ENCODE peak calls at places on chromosomes 6 and 20, in six cellular contexts. One of them, this sample, is unnamed.

GRCh38 chr6:135128268-135128914 is 52.7 kb upstream of the MYB start:
- DNase-seq in naive thymus-derived CD4-positive, alpha-beta T cell: peak
- DNase-seq in substantia nigra: no peak
- DNase-seq in Karpas-422: no peak
- DNase-seq in AG04450: no peak
- DNase-seq in foreskin keratinocyte: no peak
- DNase-seq in this sample: no peak

GRCh38 chr6:108699290-108700041 is 138.7 kb downstream of the FOXO3 start:
- DNase-seq in substantia nigra: no peak
- DNase-seq in Karpas-422: no peak
- DNase-seq in AG04450: no peak
- DNase-seq in foreskin keratinocyte: no peak
- DNase-seq in naive thymus-derived CD4-positive, alpha-beta T cell: no peak
- DNase-seq in this sample: peak

GRCh38 chr6:43965628-43966373 is 161.5 kb downstream of the MRPL14 start:
- DNase-seq in naive thymus-derived CD4-positive, alpha-beta T cell: no peak
- DNase-seq in substantia nigra: no peak
- DNase-seq in foreskin keratinocyte: no peak
- DNase-seq in AG04450: no peak
- DNase-seq in Karpas-422: no peak
- DNase-seq in this sample: no peak

GRCh38 chr6:155327326-155328073 is 13.2 kb upstream of the TFB1M start:
- DNase-seq in naive thymus-derived CD4-positive, alpha-beta T cell: peak
- DNase-seq in substantia nigra: peak
- DNase-seq in AG04450: peak
- DNase-seq in foreskin keratinocyte: no peak
- DNase-seq in Karpas-422: peak
- DNase-seq in this sample: peak

GRCh38 chr6:170209354-170210025 is 81.4 kb downstream of the DLL1 start:
- DNase-seq in foreskin keratinocyte: no peak
- DNase-seq in naive thymus-derived CD4-positive, alpha-beta T cell: no peak
- DNase-seq in substantia nigra: no peak
- DNase-seq in Karpas-422: no peak
- DNase-seq in AG04450: no peak
- DNase-seq in this sample: no peak

GRCh38 chr20:59016795-59017492 is 2.3 kb upstream of the TUBB1 start:
- DNase-seq in foreskin keratinocyte: no peak
- DNase-seq in AG04450: no peak
- DNase-seq in Karpas-422: no peak
- DNase-seq in naive thymus-derived CD4-positive, alpha-beta T cell: peak
- DNase-seq in substantia nigra: no peak
- DNase-seq in this sample: no peak

GRCh38 chr20:37275125-37275524 is 13.5 kb upstream of the GHRH start:
- DNase-seq in naive thymus-derived CD4-positive, alpha-beta T cell: no peak
- DNase-seq in foreskin keratinocyte: no peak
- DNase-seq in AG04450: no peak
- DNase-seq in substantia nigra: no peak
- DNase-seq in Karpas-422: peak
- DNase-seq in this sample: no peak

GRCh38 chr6:90088009-90088408 is 193.7 kb downstream of the GJA10 start:
- DNase-seq in substantia nigra: no peak
- DNase-seq in naive thymus-derived CD4-positive, alpha-beta T cell: no peak
- DNase-seq in AG04450: peak
- DNase-seq in foreskin keratinocyte: peak
- DNase-seq in Karpas-422: no peak
- DNase-seq in this sample: no peak

GRCh38 chr6:150685860-150686259 is 86.2 kb downstream of the PLEKHG1 start:
- DNase-seq in substantia nigra: peak
- DNase-seq in naive thymus-derived CD4-positive, alpha-beta T cell: peak
- DNase-seq in Karpas-422: peak
- DNase-seq in foreskin keratinocyte: peak
- DNase-seq in AG04450: no peak
- DNase-seq in this sample: no peak

GRCh38 chr6:111565316-111566221 is 40.1 kb downstream of the TRAF3IP2 start:
- DNase-seq in Karpas-422: peak
- DNase-seq in AG04450: no peak
- DNase-seq in substantia nigra: no peak
- DNase-seq in foreskin keratinocyte: no peak
- DNase-seq in naive thymus-derived CD4-positive, alpha-beta T cell: peak
- DNase-seq in this sample: no peak

GRCh38 chr6:77072694-77073409 is 390.4 kb downstream of the HTR1B start:
- DNase-seq in substantia nigra: no peak
- DNase-seq in foreskin keratinocyte: no peak
- DNase-seq in naive thymus-derived CD4-positive, alpha-beta T cell: no peak
- DNase-seq in AG04450: no peak
- DNase-seq in Karpas-422: no peak
- DNase-seq in this sample: no peak

GRCh38 chr6:48389146-48390043 is 278.4 kb upstream of the PTCHD4 start:
- DNase-seq in foreskin keratinocyte: no peak
- DNase-seq in naive thymus-derived CD4-positive, alpha-beta T cell: no peak
- DNase-seq in substantia nigra: no peak
- DNase-seq in Karpas-422: no peak
- DNase-seq in AG04450: no peak
- DNase-seq in this sample: no peak

GRCh38 chr6:163709693-163710092 is 295.2 kb downstream of the QKI start:
- DNase-seq in foreskin keratinocyte: no peak
- DNase-seq in Karpas-422: no peak
- DNase-seq in AG04450: no peak
- DNase-seq in naive thymus-derived CD4-positive, alpha-beta T cell: no peak
- DNase-seq in substantia nigra: no peak
- DNase-seq in this sample: no peak

DNA sequence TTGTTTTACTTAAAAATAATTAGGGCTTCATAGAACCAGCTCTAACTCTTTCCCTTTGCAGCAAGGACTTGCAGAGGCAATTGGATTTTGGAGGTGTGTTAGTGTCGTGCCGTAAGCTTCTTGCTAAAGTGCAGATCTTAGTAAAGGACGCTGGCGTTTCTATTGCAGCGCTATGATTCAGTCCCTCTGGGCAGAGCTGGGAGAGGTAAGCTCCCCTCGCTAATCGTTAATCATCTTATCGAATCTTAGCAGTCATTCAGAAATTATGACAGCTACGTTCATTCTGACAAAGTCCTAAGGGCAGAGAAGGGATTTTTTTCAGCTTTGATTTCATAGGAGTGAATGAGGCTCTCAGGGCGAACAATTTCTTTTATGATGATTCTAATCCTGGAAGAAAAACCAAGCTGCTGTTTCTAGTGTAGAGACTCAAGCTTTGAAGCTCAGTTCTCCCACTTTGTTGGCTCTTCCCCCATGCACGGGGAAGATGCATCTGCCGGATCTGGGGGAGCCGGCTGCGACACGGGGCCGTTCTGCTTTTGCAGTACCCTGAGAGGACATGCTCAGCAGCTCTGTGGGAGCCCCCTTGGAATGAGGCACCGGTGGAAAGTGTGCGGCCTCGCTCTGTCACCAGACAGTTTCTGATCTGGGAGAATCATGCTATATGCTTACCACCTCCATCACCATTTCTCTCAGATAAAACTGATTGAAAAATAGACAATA is 79.0 kb upstream of the SLC22A23 start:
- DNase-seq in naive thymus-derived CD4-positive, alpha-beta T cell: no peak
- DNase-seq in Karpas-422: no peak
- DNase-seq in substantia nigra: no peak
- DNase-seq in foreskin keratinocyte: no peak
- DNase-seq in AG04450: no peak
- DNase-seq in this sample: no peak
- H3K27ac ChIP-seq in naive thymus-derived CD4-positive, alpha-beta T cell: no peak
- H3K27ac ChIP-seq in Karpas-422: no peak
- H3K27ac ChIP-seq in substantia nigra: no peak
- H3K27ac ChIP-seq in foreskin keratinocyte: no peak
- H3K27ac ChIP-seq in AG04450: no peak
- H3K27ac ChIP-seq in this sample: no peak

GRCh38 chr6:166952567-166953464 is 3.5 kb downstream of the RNASET2 start:
- DNase-seq in AG04450: no peak
- DNase-seq in foreskin keratinocyte: no peak
- DNase-seq in substantia nigra: no peak
- DNase-seq in naive thymus-derived CD4-positive, alpha-beta T cell: peak
- DNase-seq in Karpas-422: no peak
- DNase-seq in this sample: no peak

GRCh38 chr6:166951670-166952060 is 4.7 kb downstream of the RNASET2 start:
- DNase-seq in Karpas-422: no peak
- DNase-seq in substantia nigra: no peak
- DNase-seq in foreskin keratinocyte: no peak
- DNase-seq in AG04450: no peak
- DNase-seq in naive thymus-derived CD4-positive, alpha-beta T cell: no peak
- DNase-seq in this sample: no peak

GRCh38 chr6:166954118-166954713 is 2.1 kb downstream of the RNASET2 start:
- DNase-seq in foreskin keratinocyte: no peak
- DNase-seq in substantia nigra: no peak
- DNase-seq in AG04450: no peak
- DNase-seq in naive thymus-derived CD4-positive, alpha-beta T cell: no peak
- DNase-seq in Karpas-422: no peak
- DNase-seq in this sample: no peak

GRCh38 chr6:166950443-166950821 is 5.9 kb downstream of the RNASET2 start:
- DNase-seq in Karpas-422: no peak
- DNase-seq in AG04450: no peak
- DNase-seq in foreskin keratinocyte: no peak
- DNase-seq in naive thymus-derived CD4-positive, alpha-beta T cell: peak
- DNase-seq in substantia nigra: no peak
- DNase-seq in this sample: no peak

GRCh38 chr6:166952122-166952521 is 4.2 kb downstream of the RNASET2 start:
- DNase-seq in substantia nigra: no peak
- DNase-seq in Karpas-422: no peak
- DNase-seq in foreskin keratinocyte: no peak
- DNase-seq in AG04450: no peak
- DNase-seq in naive thymus-derived CD4-positive, alpha-beta T cell: peak
- DNase-seq in this sample: no peak
- H3K27ac ChIP-seq in substantia nigra: no peak
- H3K27ac ChIP-seq in Karpas-422: peak
- H3K27ac ChIP-seq in foreskin keratinocyte: no peak
- H3K27ac ChIP-seq in AG04450: no peak
- H3K27ac ChIP-seq in naive thymus-derived CD4-positive, alpha-beta T cell: peak
- H3K27ac ChIP-seq in this sample: no peak

GRCh38 chr20:1617055-1617454 is 2.8 kb downstream of the SIRPB1 start:
- DNase-seq in AG04450: no peak
- DNase-seq in foreskin keratinocyte: no peak
- DNase-seq in substantia nigra: no peak
- DNase-seq in Karpas-422: no peak
- DNase-seq in naive thymus-derived CD4-positive, alpha-beta T cell: no peak
- DNase-seq in this sample: no peak
- H3K27ac ChIP-seq in AG04450: no peak
- H3K27ac ChIP-seq in foreskin keratinocyte: no peak
- H3K27ac ChIP-seq in substantia nigra: no peak
- H3K27ac ChIP-seq in Karpas-422: no peak
- H3K27ac ChIP-seq in naive thymus-derived CD4-positive, alpha-beta T cell: no peak
- H3K27ac ChIP-seq in this sample: no peak

GRCh38 chr20:38880952-38881735 is 45.1 kb upstream of the FAM83D start:
- DNase-seq in substantia nigra: no peak
- DNase-seq in foreskin keratinocyte: no peak
- DNase-seq in Karpas-422: no peak
- DNase-seq in naive thymus-derived CD4-positive, alpha-beta T cell: no peak
- DNase-seq in AG04450: no peak
- DNase-seq in this sample: no peak

GRCh38 chr20:38882600-38882999 is 43.6 kb upstream of the FAM83D start:
- DNase-seq in AG04450: no peak
- DNase-seq in naive thymus-derived CD4-positive, alpha-beta T cell: no peak
- DNase-seq in Karpas-422: no peak
- DNase-seq in foreskin keratinocyte: no peak
- DNase-seq in substantia nigra: no peak
- DNase-seq in this sample: no peak

GRCh38 chr20:38883981-38884733 is 42.1 kb upstream of the FAM83D start:
- DNase-seq in AG04450: no peak
- DNase-seq in foreskin keratinocyte: no peak
- DNase-seq in Karpas-422: peak
- DNase-seq in naive thymus-derived CD4-positive, alpha-beta T cell: no peak
- DNase-seq in substantia nigra: peak
- DNase-seq in this sample: no peak

GRCh38 chr20:38883081-38883980 is 42.9 kb upstream of the FAM83D start:
- DNase-seq in foreskin keratinocyte: no peak
- DNase-seq in AG04450: no peak
- DNase-seq in naive thymus-derived CD4-positive, alpha-beta T cell: no peak
- DNase-seq in Karpas-422: no peak
- DNase-seq in substantia nigra: peak
- DNase-seq in this sample: no peak

GRCh38 chr20:38881806-38882440 is 44.3 kb upstream of the FAM83D start:
- DNase-seq in Karpas-422: no peak
- DNase-seq in substantia nigra: no peak
- DNase-seq in foreskin keratinocyte: no peak
- DNase-seq in naive thymus-derived CD4-positive, alpha-beta T cell: no peak
- DNase-seq in AG04450: no peak
- DNase-seq in this sample: no peak
- H3K27ac ChIP-seq in Karpas-422: no peak
- H3K27ac ChIP-seq in substantia nigra: peak
- H3K27ac ChIP-seq in foreskin keratinocyte: no peak
- H3K27ac ChIP-seq in naive thymus-derived CD4-positive, alpha-beta T cell: no peak
- H3K27ac ChIP-seq in AG04450: no peak
- H3K27ac ChIP-seq in this sample: no peak

GRCh38 chr20:49985617-49986016 is 2.8 kb downstream of the SNAI1 start:
- DNase-seq in foreskin keratinocyte: no peak
- DNase-seq in naive thymus-derived CD4-positive, alpha-beta T cell: no peak
- DNase-seq in substantia nigra: no peak
- DNase-seq in Karpas-422: peak
- DNase-seq in AG04450: no peak
- DNase-seq in this sample: no peak

GRCh38 chr20:49987015-49987867 is 4.5 kb downstream of the SNAI1 start:
- DNase-seq in AG04450: no peak
- DNase-seq in naive thymus-derived CD4-positive, alpha-beta T cell: no peak
- DNase-seq in Karpas-422: peak
- DNase-seq in foreskin keratinocyte: no peak
- DNase-seq in substantia nigra: no peak
- DNase-seq in this sample: no peak

GRCh38 chr20:49984426-49985153 is 1.8 kb downstream of the SNAI1 start:
- DNase-seq in Karpas-422: peak
- DNase-seq in AG04450: no peak
- DNase-seq in naive thymus-derived CD4-positive, alpha-beta T cell: no peak
- DNase-seq in substantia nigra: no peak
- DNase-seq in foreskin keratinocyte: no peak
- DNase-seq in this sample: no peak

GRCh38 chr20:49985157-49985556 is 2.4 kb downstream of the SNAI1 start:
- DNase-seq in substantia nigra: no peak
- DNase-seq in foreskin keratinocyte: no peak
- DNase-seq in Karpas-422: no peak
- DNase-seq in naive thymus-derived CD4-positive, alpha-beta T cell: no peak
- DNase-seq in AG04450: no peak
- DNase-seq in this sample: no peak

DNA sequence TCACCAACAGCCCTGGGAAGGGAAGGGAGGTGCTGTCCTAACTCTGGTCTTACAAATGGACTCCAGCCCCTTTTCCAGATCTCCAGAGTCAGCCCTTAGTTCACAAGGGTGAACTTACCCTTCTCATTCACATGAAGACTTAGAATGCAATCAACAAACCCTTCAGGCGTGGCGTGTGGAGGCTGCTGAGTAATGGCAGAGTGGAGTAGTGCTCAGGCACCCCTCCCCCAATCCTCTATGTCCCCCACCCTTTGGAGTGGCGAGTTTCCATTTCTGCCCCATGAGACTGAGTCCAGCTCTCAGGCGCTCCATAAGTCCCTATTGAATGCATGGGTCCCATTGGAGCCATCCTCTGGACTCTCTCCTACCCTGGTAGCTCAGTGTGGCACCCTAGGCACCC is 3.3 kb downstream of the SNAI1 start:
- DNase-seq in naive thymus-derived CD4-positive, alpha-beta T cell: no peak
- DNase-seq in AG04450: no peak
- DNase-seq in substantia nigra: no peak
- DNase-seq in Karpas-422: peak
- DNase-seq in foreskin keratinocyte: no peak
- DNase-seq in this sample: no peak
- H3K27ac ChIP-seq in naive thymus-derived CD4-positive, alpha-beta T cell: no peak
- H3K27ac ChIP-seq in AG04450: peak
- H3K27ac ChIP-seq in substantia nigra: no peak
- H3K27ac ChIP-seq in Karpas-422: no peak
- H3K27ac ChIP-seq in foreskin keratinocyte: no peak
- H3K27ac ChIP-seq in this sample: no peak

This sample was measured in SK-N-MC.